ENCODE peak calls at places on chromosomes 3 and 15, in five cellular contexts. K is GM12864, M is vagina, S is tibial artery, W is PC-3. D is an unnamed sample.

GRCh38 chr3:16697437-16698258 is 92.4 kb upstream of the DAZL start:
- DNase-seq in M (no peak), K (no peak), S (no peak), W (peak; percentile 22), D (peak; percentile 51)

GRCh38 chr3:123122525-123123315 is 55.9 kb downstream of the PDIA5 start:
- DNase-seq in M (no peak), K (no peak), S (peak; percentile 52), W (no peak), D (peak; percentile 72)

GRCh38 chr3:141373768-141374526 is 5.6 kb downstream of the ZBTB38 start:
- DNase-seq in W (no peak), M (no peak), K (no peak), S (no peak), D (no peak)

GRCh38 chr3:181887685-181888084 is 176.0 kb downstream of the SOX2 start:
- DNase-seq in S (no peak), K (no peak), W (no peak), M (no peak), D (no peak)

GRCh38 chr15:75644376-75644775 is 3.3 kb upstream of the SNX33 start:
- DNase-seq in M (no peak), S (no peak), K (no peak), W (no peak), D (no peak)

GRCh38 chr15:52794665-52795463 is 4.7 kb upstream of the ONECUT1 start:
- DNase-seq in K (no peak), M (no peak), W (no peak), S (no peak), D (no peak)

GRCh38 chr3:158105710-158106438 is at the start of gene SHOX2:
- DNase-seq in W (no peak), S (peak; percentile 87), K (no peak), M (no peak), D (peak; percentile 53)

GRCh38 chr15:77493324-77493907 is 72.7 kb downstream of the HMG20A start:
- DNase-seq in S (no peak), W (no peak), M (no peak), K (peak; percentile 5), D (no peak)

DNA sequence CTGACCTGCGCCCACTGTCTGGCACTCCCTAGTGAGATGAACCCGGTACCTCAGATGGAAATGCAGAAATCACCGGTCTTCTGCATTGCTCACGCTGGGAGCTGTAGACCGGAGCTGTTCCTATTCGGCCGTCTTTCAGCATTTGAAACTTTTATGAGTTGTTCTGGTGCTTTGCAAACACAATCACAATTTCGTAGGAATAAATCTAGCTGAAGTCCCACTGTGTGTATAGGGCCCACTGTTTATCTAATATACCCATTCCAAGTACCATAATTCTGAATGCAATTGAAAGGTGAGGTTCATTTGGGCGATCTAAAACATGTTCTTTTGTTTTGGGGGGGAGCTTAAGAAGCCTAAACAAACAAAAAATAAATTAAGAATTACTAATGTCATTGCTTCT is 572.1 kb downstream of the FGF12 start:
- DNase-seq in W (no peak), S (no peak), M (no peak), K (no peak), D (no peak)
- H3K4me3 ChIP-seq in W (peak overlapping the region; percentile 35), S (no peak overlapping the region), M (no peak overlapping the region), K (no peak overlapping the region), D (no peak overlapping the region)

DNA sequence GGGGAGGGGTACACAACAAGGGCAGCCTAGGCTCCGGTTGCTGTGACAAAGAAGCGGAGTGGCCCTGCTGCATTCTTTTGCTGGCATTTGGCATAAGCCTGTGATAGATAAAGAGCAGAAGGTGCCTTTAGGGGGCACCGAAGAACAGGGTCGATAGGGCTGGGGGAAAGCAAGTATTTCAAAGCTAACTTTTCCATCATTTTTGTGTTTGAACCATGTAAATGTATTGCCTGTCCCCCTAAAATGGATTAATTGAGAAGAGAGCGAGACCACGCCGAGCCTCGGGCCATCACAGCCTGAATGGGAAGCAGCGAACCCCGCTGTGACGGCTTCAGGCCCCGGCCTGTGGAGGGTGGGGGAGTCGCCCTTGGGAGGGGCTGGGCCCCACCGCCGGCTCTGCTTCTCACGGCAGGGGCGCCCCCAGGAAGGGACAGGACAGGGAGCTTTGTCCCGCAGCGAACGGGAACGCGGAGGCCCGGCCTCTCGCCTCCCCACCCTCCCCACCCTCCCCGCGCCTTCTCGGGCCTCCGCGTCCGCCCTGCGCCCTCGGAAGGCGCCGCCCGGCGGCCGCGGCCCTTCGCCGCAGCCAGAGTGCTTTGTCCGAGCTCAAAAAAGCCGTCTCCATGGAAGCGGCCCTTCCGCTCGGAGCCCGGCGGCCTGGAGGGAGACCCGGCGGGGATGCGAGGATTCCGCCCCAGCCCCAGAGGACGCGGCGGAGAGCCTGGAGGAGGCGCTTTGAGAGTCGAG is 32.4 kb upstream of the ALDH1L1 start:
- DNase-seq in K (no peak), M (no peak), W (peak; percentile 51), S (peak; percentile 72), D (peak; percentile 31)
- H3K4me3 ChIP-seq in K (no peak overlapping the region), M (peak overlapping the region; percentile 49), W (peak overlapping the region; percentile 64), S (peak overlapping the region; percentile 64), D (peak overlapping the region; percentile 35)

DNA sequence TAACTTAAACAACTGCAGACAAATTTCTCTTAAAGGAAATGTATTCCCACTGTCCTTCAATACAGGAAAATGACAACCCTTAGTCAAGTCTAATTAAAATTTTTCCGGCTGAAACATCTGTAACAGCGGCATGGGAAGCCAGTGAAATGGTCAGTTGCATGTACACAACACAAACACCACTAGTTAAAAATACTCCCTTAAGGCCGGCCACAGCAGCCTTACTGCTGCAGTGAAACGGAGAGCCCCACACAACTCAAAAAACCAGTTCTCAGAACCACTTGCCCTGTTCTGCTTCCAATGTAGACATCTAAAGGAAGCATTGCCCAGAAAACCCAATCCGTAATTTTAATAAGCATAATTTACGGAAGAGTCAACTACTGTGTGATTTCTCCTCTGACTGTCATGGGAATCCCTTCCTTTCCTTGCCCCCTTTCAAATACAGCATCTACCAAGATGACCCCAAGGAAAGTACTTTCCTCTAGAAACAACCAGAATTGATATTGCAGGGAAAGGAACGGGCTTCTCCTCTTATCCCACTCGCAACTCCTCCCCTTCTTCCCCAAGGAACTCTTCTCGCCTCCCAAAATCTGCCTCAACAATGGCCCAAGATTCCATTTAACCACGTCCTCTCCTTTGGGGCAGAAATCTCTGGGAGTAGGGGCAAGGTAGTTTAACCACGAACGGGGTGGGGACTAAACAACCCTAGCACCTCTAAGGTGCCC is 1.6 kb downstream of the FBN1 start:
- DNase-seq in K (no peak), S (no peak), M (no peak), W (peak; percentile 4), D (peak; percentile 64)
- H3K4me3 ChIP-seq in K (peak overlapping the region; percentile 84), S (peak overlapping the region; percentile 93), M (peak overlapping the region; percentile 84), W (peak overlapping the region; percentile 69), D (peak overlapping the region; percentile 92)

DNA sequence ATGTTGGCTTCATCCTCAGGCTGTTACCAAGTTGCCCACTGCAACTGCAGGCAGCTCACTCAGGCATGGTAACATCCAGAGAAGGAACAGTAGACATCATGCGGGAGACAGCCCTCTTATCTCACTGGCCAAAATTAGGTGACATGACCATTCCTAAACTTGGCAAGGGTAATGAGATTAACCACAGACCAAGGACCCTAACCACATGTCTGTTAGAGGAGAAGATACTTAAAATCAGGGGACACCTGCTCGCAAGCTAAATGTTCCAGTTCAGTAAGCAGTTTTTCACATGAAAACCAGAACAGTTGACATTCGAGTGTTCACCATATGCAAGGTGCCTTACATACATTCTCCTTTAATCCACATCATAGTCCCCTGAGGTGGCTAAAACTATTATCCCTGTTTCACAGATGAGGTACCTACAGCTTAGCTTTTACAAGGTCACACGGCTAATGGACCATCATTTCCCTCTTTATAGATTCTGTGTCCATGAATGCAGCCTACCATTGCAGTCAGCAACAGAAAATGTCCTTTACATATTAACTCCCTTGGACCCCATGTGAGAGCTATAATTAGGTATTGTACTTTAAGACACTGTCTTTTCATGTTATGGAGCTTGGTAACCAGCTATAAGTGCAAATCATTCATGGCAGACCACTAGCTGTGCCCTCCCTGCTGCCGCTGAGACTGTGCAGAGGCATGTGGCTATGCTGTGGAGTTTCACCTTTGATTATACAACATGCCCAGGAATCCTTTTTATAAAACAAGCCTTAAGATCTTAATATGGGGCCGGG is 154.1 kb downstream of the LIPC start:
- DNase-seq in W (no peak), S (no peak), K (peak; percentile 8), M (no peak), D (no peak)
- H3K4me3 ChIP-seq in W (no peak overlapping the region), S (no peak overlapping the region), K (no peak overlapping the region), M (no peak overlapping the region), D (no peak overlapping the region)